ENCODE peak calls at places on chromosomes 7 and 10, in four cellular contexts. V, Z, L and O are unnamed samples.

GRCh38 chr10:22681783-22682183 is 32.6 kb downstream of the PIP4K2A start:
- DNase-seq in Z (no peak), V (peak), L (no peak), O (peak)

GRCh38 chr7:19051767-19052375 is 65.6 kb downstream of the TWIST1 start:
- DNase-seq in L (no peak), Z (peak), V (peak), O (peak)

GRCh38 chr10:69449841-69450240 is 1.4 kb upstream of the TSPAN15 start:
- DNase-seq in L (no peak), V (peak), Z (peak), O (peak)

GRCh38 chr7:3439333-3440030 is 138.4 kb downstream of the SDK1 start:
- DNase-seq in L (no peak), Z (no peak), V (peak), O (peak)

GRCh38 chr10:4372601-4373000 is 453.4 kb upstream of the AKR1E2 start:
- DNase-seq in V (peak), Z (no peak), L (no peak), O (peak)

GRCh38 chr7:19508821-19509220 is 200.0 kb downstream of the POLR1F start:
- DNase-seq in L (no peak), V (no peak), Z (no peak), O (no peak)

GRCh38 chr7:151340794-151341356 is 737 bp upstream of the NUB1 start:
- DNase-seq in L (no peak), Z (no peak), V (no peak), O (no peak)

GRCh38 chr10:126872768-126873167 is 32.5 kb upstream of the DOCK1 start:
- DNase-seq in V (peak), Z (peak), L (no peak), O (peak)

GRCh38 chr10:17782921-17783665 is 26.1 kb upstream of the MRC1 start:
- DNase-seq in L (no peak), Z (no peak), V (peak), O (peak)

GRCh38 chr7:121530251-121531174 is 134.4 kb upstream of the FAM3C start:
- DNase-seq in L (no peak), Z (no peak), V (peak), O (peak)

GRCh38 chr10:26528048-26528447 is 89.9 kb downstream of the APBB1IP start:
- DNase-seq in V (no peak), Z (no peak), L (no peak), O (no peak)

GRCh38 chr7:64951250-64951848 is 39.5 kb downstream of the ZNF117 start:
- DNase-seq in Z (peak), L (no peak), V (peak), O (peak)

GRCh38 chr7:119783799-119784198 is 489.2 kb upstream of the KCND2 start:
- DNase-seq in L (no peak), V (peak), Z (no peak), O (peak)

GRCh38 chr7:134854816-134855215 is 75.4 kb downstream of the CALD1 start:
- DNase-seq in L (no peak), V (peak), Z (no peak), O (no peak)

GRCh38 chr10:97363071-97363470 is 28.5 kb upstream of the FRAT2 start:
- DNase-seq in V (no peak), Z (no peak), L (no peak), O (no peak)

GRCh38 chr7:96120445-96120844 is 201.5 kb downstream of the SLC25A13 start:
- DNase-seq in V (no peak), L (no peak), Z (no peak), O (no peak)

GRCh38 chr10:129373718-129374117 is 93.3 kb upstream of the MGMT start:
- DNase-seq in Z (no peak), L (no peak), V (no peak), O (no peak)

GRCh38 chr10:104577171-104577570 is 63.9 kb upstream of the SORCS3 start:
- DNase-seq in L (no peak), V (no peak), Z (no peak), O (no peak)

GRCh38 chr10:100004805-100005510 is 4.8 kb downstream of the DNMBP start:
- DNase-seq in Z (no peak), V (peak), L (no peak), O (no peak)

GRCh38 chr10:102186128-102186527 is 33.9 kb downstream of the NOLC1 start:
- DNase-seq in L (no peak), V (peak), Z (no peak), O (no peak)

GRCh38 chr7:28168393-28169158 is 12.0 kb downstream of the JAZF1 start:
- DNase-seq in L (no peak), Z (no peak), V (no peak), O (no peak)

GRCh38 chr10:113897693-113898618 is 43.5 kb downstream of the NHLRC2 start:
- DNase-seq in V (no peak), Z (no peak), L (no peak), O (no peak)

GRCh38 chr7:48083114-48083830 is 5.8 kb upstream of the UPP1 start:
- DNase-seq in V (peak), L (no peak), Z (no peak), O (peak)

GRCh38 chr10:88152720-88153119 is 289.3 kb downstream of the PTEN start:
- DNase-seq in V (peak), Z (no peak), L (no peak), O (peak)

GRCh38 chr10:32971536-32972091 is 13.6 kb upstream of the ITGB1 start:
- DNase-seq in L (no peak), V (no peak), Z (no peak), O (no peak)

GRCh38 chr10:79947787-79948424 is 999 bp downstream of the SFTPD start:
- DNase-seq in Z (no peak), L (no peak), V (no peak), O (no peak)

GRCh38 chr7:156505876-156506275 is 134.7 kb upstream of the RNF32 start:
- DNase-seq in Z (no peak), V (no peak), L (no peak), O (no peak)

GRCh38 chr7:156503195-156503594 is 137.4 kb upstream of the RNF32 start:
- DNase-seq in V (no peak), L (no peak), Z (peak), O (no peak)

GRCh38 chr7:156504006-156504405 is 136.6 kb upstream of the RNF32 start:
- DNase-seq in L (no peak), V (no peak), Z (no peak), O (no peak)

GRCh38 chr7:156509216-156509615 is 131.4 kb upstream of the RNF32 start:
- DNase-seq in L (no peak), V (no peak), Z (no peak), O (no peak)

DNA sequence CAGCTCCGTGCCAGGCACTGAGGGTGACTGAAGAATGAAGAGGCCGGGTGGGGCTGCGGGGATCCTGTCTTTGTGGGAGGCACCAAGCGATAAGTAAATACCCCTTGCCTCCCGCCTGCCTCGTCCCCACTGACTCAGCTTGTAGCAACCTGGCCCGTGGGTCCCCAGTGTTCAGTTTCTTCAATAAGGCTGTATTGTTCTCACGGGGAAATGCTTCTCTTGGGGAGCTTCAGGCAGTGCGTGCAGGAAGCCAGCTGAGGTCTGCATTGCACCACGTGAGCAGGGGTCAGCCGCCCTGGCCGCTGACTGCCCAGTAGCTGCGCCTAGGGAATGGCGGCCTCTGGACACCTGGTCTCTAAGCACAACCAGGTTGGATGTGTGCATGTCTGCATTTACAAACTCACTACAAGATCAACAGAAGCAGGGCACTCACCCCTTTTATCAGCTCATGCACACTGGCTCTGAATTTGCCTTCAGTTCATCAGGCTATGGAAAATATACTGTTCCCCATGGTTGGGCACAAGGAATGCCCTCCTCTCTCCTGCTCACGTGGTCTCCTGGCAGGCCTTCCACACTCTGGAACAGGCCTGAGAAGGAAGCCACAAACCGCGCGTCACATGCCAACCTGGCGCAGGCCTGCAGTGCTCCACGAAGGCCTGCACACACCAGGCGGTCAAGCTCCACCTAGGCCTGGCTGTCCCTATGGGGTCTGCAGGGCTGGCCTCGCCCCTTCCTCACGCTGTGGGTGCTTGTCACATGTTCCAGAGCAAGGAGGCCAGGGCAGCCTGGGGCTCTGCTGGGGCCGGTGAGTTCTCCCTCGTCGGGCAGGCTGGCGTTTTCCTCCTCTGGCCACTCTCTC is 135.7 kb upstream of the RNF32 start:
- DNase-seq in L (no peak), Z (no peak), V (no peak), O (no peak)
- TF ChIP-seq CTCF in L (no peak), Z (no peak), V (no peak), O (no peak)

GRCh38 chr10:30056767-30057355 is 2.5 kb downstream of the JCAD start:
- DNase-seq in Z (peak), L (no peak), V (no peak), O (no peak)
- H3K4me3 ChIP-seq in Z (no peak), L (no peak), V (no peak), O (no peak)

DNA sequence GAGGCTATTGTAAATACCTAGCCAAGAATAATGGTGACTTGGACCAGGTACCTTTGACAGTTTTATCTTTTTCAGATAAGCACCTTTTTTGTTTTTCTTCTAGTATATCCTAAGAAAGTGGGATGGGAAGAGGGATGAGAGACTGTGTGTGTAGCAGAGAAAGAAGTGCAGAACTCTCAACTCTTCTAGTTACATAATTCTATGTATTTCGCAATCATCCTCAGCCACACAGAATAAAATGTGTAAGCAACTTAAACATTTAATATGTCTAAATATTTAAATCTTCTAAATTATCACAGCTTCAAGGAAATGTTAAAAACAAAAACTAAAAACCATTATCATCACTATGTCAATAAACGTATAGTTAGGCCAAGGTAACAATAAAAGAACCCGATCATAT is 42.6 kb upstream of the GSAP start:
- DNase-seq in V (peak), Z (no peak), L (no peak), O (peak)
- TF ChIP-seq CTCF in V (no peak), Z (no peak), L (no peak), O (no peak)

DNA sequence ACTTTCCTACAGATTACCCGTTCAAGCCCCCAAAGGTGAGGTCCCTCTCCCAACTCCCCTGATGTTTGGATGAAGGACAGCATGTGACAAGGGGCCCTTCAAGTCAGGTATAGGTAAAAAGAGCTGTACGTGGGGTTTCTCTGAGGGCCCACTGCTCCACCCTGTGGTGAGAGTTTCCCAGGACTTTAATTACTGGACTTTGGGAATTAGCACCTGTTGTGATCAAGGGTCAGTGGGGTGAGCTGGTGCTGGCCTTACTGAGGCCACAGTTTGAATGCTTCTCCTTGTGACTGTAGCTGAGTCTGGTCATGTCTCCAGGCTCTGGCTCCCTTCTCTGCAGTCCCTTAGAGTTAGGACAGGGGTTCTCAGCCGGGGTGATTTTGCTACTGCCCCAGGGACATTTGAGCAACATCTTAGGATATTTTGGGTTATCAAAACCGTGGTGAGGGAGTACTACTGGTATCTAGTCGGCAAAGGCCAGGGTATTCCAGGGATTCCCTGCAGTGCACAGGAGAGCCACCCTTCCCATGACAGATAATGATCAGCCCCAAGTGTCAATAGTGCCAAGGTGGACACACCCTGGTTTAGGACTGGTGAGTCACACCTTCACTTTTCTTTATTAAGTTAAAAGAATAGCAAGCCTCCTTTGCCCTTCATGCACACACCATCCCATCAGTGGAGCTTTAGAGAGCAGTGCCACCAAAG is 16.9 kb downstream of the UBE2D4 start:
- DNase-seq in V (no peak), L (no peak), Z (peak), O (no peak)
- H3K4me3 ChIP-seq in V (no peak), L (no peak), Z (no peak), O (no peak)

GRCh38 chr7:74103219-74103772 is 19.7 kb downstream of the LIMK1 start:
- DNase-seq in Z (no peak), V (no peak), L (no peak), O (no peak)
- TF ChIP-seq CTCF in Z (no peak), V (no peak), L (no peak), O (no peak)

DNA sequence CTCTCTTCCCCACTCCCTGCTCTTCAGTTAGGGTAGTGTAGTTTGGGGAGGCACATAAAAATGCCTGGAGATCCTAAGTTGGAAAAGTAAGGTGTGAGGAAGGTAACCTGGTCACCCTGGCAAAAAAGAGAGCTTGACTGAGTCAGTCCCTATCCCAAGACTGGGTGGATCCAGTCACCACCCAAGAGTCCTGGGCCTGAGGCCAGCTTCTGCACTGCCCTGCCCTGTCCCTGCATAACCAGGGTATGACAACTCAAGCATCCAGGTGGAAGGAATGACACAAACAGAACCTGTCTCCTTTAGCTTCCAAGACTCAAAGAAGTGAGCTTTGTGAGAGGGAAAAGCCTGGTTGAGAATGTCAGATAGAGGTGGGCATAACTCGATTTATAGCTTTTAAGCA is 26.9 kb upstream of the SORBS1 start:
- DNase-seq in V (no peak), Z (no peak), L (no peak), O (no peak)
- H3K4me3 ChIP-seq in V (no peak), Z (no peak), L (no peak), O (no peak)

GRCh38 chr10:59709472-59710125 is at the start of gene SLC16A9:
- DNase-seq in Z (peak), V (peak), L (peak), O (peak)
- TF ChIP-seq CTCF in Z (peak), V (peak), L (no peak), O (peak)